ENCODE peak calls at places on chromosomes 5 and 9, in four cellular contexts. J is aorta; A is H9; K is CD8-positive, alpha-beta memory T cell. T is an unnamed sample.

GRCh38 chr5:112686675-112687074 is 51.0 kb upstream of the APC start:
- DNase-seq in J (no peak), A (no peak), K (no peak), T (no peak)

GRCh38 chr5:107887587-107887986 is 216.8 kb upstream of the EFNA5 start:
- DNase-seq in J (no peak), A (no peak), K (no peak), T (no peak)

GRCh38 chr5:153496835-153497234 is 6.4 kb downstream of the GRIA1 start:
- DNase-seq in J (no peak), A (no peak), K (no peak), T (peak)

GRCh38 chr9:74412236-74412979 is 84.7 kb upstream of the RORB start:
- DNase-seq in J (no peak), A (no peak), K (no peak), T (no peak)

GRCh38 chr9:128742401-128742800 is 18.5 kb upstream of the ZDHHC12 start:
- DNase-seq in J (no peak), A (no peak), K (no peak), T (no peak)

GRCh38 chr5:172453986-172454354 is 355 bp downstream of the SH3PXD2B start:
- DNase-seq in J (peak), A (peak), K (no peak), T (peak)

GRCh38 chr5:126544087-126544740 is 50.8 kb downstream of the ALDH7A1 start:
- DNase-seq in J (no peak), A (peak), K (peak), T (peak)

GRCh38 chr5:55601209-55601618 is 66.5 kb upstream of the PLPP1 start:
- DNase-seq in J (peak), A (no peak), K (no peak), T (no peak)

GRCh38 chr9:14488421-14489190 is 174.7 kb upstream of the NFIB start:
- DNase-seq in J (no peak), A (no peak), K (no peak), T (no peak)

GRCh38 chr5:160492565-160492964 is 70.9 kb downstream of the PTTG1 start:
- DNase-seq in J (no peak), A (no peak), K (no peak), T (no peak)

GRCh38 chr9:35035851-35036701 is 36.3 kb downstream of the VCP start:
- DNase-seq in J (peak), A (peak), K (peak), T (peak)

GRCh38 chr5:177469061-177469628 is 4.3 kb downstream of the DBN1 start:
- DNase-seq in J (no peak), A (peak), K (no peak), T (peak)

GRCh38 chr5:138661342-138661975 is 86.3 kb upstream of the HSPA9 start:
- DNase-seq in J (no peak), A (no peak), K (no peak), T (no peak)

GRCh38 chr5:14424011-14424685 is 157.4 kb upstream of the OTULINL start:
- DNase-seq in J (no peak), A (no peak), K (no peak), T (no peak)

GRCh38 chr9:135927195-135928013 is 20.1 kb upstream of the CAMSAP1 start:
- DNase-seq in J (no peak), A (no peak), K (no peak), T (no peak)

GRCh38 chr5:173456751-173457171 is 128.5 kb upstream of the STC2 start:
- DNase-seq in J (no peak), A (no peak), K (no peak), T (no peak)

GRCh38 chr9:77827104-77827784 is 179.1 kb upstream of the GNA14 start:
- DNase-seq in J (no peak), A (no peak), K (no peak), T (no peak)

GRCh38 chr9:2623046-2623865 is 1.7 kb downstream of the VLDLR start:
- DNase-seq in J (peak), A (peak), K (no peak), T (peak)

GRCh38 chr5:173025651-173026050 is 30.5 kb upstream of the CREBRF start:
- DNase-seq in J (no peak), A (no peak), K (no peak), T (no peak)

GRCh38 chr5:169153405-169153804 is 147.5 kb downstream of the SLIT3 start:
- DNase-seq in J (no peak), A (no peak), K (no peak), T (no peak)

GRCh38 chr9:14391620-14392019 is 77.7 kb upstream of the NFIB start:
- DNase-seq in J (no peak), A (no peak), K (no peak), T (no peak)

GRCh38 chr9:17519761-17520160 is 59.1 kb upstream of the SH3GL2 start:
- DNase-seq in J (no peak), A (no peak), K (no peak), T (no peak)

GRCh38 chr5:160565376-160565775 is 143.7 kb downstream of the PTTG1 start:
- DNase-seq in J (no peak), A (no peak), K (no peak), T (peak)

GRCh38 chr5:153938131-153938842 is 100.4 kb downstream of the FAM114A2 start:
- DNase-seq in J (no peak), A (no peak), K (no peak), T (no peak)

GRCh38 chr5:58999804-59000595 is 417.1 kb downstream of the RAB3C start:
- DNase-seq in J (no peak), A (peak), K (no peak), T (peak)

GRCh38 chr9:976258-976804 is at the start of gene DMRT3:
- DNase-seq in J (no peak), A (peak), K (no peak), T (peak)

GRCh38 chr9:112348257-112348992 is 15.0 kb upstream of the PTBP3 start:
- DNase-seq in J (peak), A (peak), K (peak), T (peak)

GRCh38 chr9:2934241-2934650 is 90.4 kb upstream of the PUM3 start:
- DNase-seq in J (no peak), A (peak), K (no peak), T (no peak)

GRCh38 chr5:79193643-79194042 is 42.3 kb upstream of the JMY start:
- DNase-seq in J (no peak), A (no peak), K (no peak), T (no peak)

GRCh38 chr9:18999173-18999785 is 33.7 kb downstream of the SAXO1 start:
- DNase-seq in J (no peak), A (no peak), K (no peak), T (no peak)

GRCh38 chr5:116572375-116573278 is 2.0 kb downstream of the SEMA6A start:
- DNase-seq in J (peak), A (no peak), K (no peak), T (peak)

GRCh38 chr9:2787065-2787464 is 56.8 kb downstream of the PUM3 start:
- DNase-seq in J (no peak), A (no peak), K (no peak), T (no peak)

GRCh38 chr5:112555691-112556090 is 136.6 kb upstream of the EPB41L4A start:
- DNase-seq in J (no peak), A (no peak), K (no peak), T (no peak)

GRCh38 chr5:5537426-5537825 is 114.9 kb downstream of the ICE1 start:
- DNase-seq in J (no peak), A (no peak), K (no peak), T (no peak)

GRCh38 chr9:34377402-34377741 is 674 bp upstream of the MYORG start:
- DNase-seq in J (peak), A (no peak), K (no peak), T (no peak)

GRCh38 chr5:180373475-180374269 is 20.5 kb upstream of the GFPT2 start:
- DNase-seq in J (no peak), A (no peak), K (no peak), T (no peak)

GRCh38 chr5:40841068-40841805 is at the start of gene CARD6:
- DNase-seq in J (no peak), A (no peak), K (no peak), T (no peak)
- H3K27ac ChIP-seq in J (no peak), A (no peak), K (peak), T (no peak)

GRCh38 chr9:116062206-116062550 is 91.4 kb upstream of the PAPPA start:
- DNase-seq in J (no peak), A (no peak), K (no peak), T (no peak)
- H3K27ac ChIP-seq in J (no peak), A (no peak), K (no peak), T (no peak)

GRCh38 chr5:150502106-150502505 is 5.8 kb upstream of the NDST1 start:
- DNase-seq in J (no peak), A (no peak), K (no peak), T (no peak)

GRCh38 chr5:150500328-150500841 is 7.5 kb upstream of the NDST1 start:
- DNase-seq in J (no peak), A (no peak), K (no peak), T (no peak)

GRCh38 chr5:150499437-150499956 is 8.4 kb upstream of the NDST1 start:
- DNase-seq in J (no peak), A (no peak), K (no peak), T (peak)

GRCh38 chr5:150498971-150499370 is 9.0 kb upstream of the NDST1 start:
- DNase-seq in J (no peak), A (no peak), K (no peak), T (no peak)

GRCh38 chr5:150500905-150501304 is 7.0 kb upstream of the NDST1 start:
- DNase-seq in J (no peak), A (no peak), K (no peak), T (no peak)
- H3K27ac ChIP-seq in J (no peak), A (no peak), K (no peak), T (no peak)

GRCh38 chr9:124340219-124341069 is 74.8 kb downstream of the PSMB7 start:
- DNase-seq in J (no peak), A (no peak), K (no peak), T (no peak)
- H3K27ac ChIP-seq in J (no peak), A (no peak), K (no peak), T (no peak)